ENCODE peak calls at places on chromosomes 4 and X, in nine cellular contexts. One of them, this sample, is unnamed.
A peak's percentile ranks its signal among the peaks of the same experiment; 100 is the strongest.

GRCh38 chr4:53986062-53986461 is 78.3 kb downstream of the CHIC2 start:
- DNase-seq in left lung: no peak
- DNase-seq in fibroblast of mammary gland: no peak
- DNase-seq in HepG2: no peak
- DNase-seq in A549: no peak
- DNase-seq in transverse colon: no peak
- DNase-seq in fibroblast of lung: no peak
- DNase-seq in tibial nerve: no peak
- DNase-seq in uterus: no peak
- DNase-seq in this sample: no peak

GRCh38 chrX:104270916-104271512 is 16.3 kb upstream of the ESX1 start:
- DNase-seq in HepG2: peak; percentile 1
- DNase-seq in tibial nerve: peak; percentile 8
- DNase-seq in A549: peak; percentile 39
- DNase-seq in uterus: peak; percentile 29
- DNase-seq in fibroblast of mammary gland: peak; percentile 42
- DNase-seq in transverse colon: peak; percentile 14
- DNase-seq in fibroblast of lung: peak; percentile 41
- DNase-seq in left lung: no peak
- DNase-seq in this sample: peak; percentile 49

GRCh38 chrX:73267206-73267605 is 52.6 kb upstream of the NAP1L2 start:
- DNase-seq in left lung: no peak
- DNase-seq in fibroblast of mammary gland: no peak
- DNase-seq in fibroblast of lung: no peak
- DNase-seq in uterus: no peak
- DNase-seq in tibial nerve: no peak
- DNase-seq in A549: no peak
- DNase-seq in HepG2: no peak
- DNase-seq in transverse colon: no peak
- DNase-seq in this sample: no peak

GRCh38 chr4:142126890-142127497 is 490.6 kb downstream of the IL15 start:
- DNase-seq in left lung: no peak
- DNase-seq in fibroblast of lung: peak; percentile 88
- DNase-seq in HepG2: peak; percentile 31
- DNase-seq in tibial nerve: peak; percentile 79
- DNase-seq in fibroblast of mammary gland: peak; percentile 80
- DNase-seq in transverse colon: peak; percentile 58
- DNase-seq in uterus: peak; percentile 61
- DNase-seq in A549: peak; percentile 3
- DNase-seq in this sample: peak; percentile 42

GRCh38 chrX:65697173-65697572 is 29.7 kb downstream of the MSN start:
- DNase-seq in HepG2: no peak
- DNase-seq in uterus: no peak
- DNase-seq in fibroblast of mammary gland: peak; percentile 61
- DNase-seq in tibial nerve: no peak
- DNase-seq in left lung: no peak
- DNase-seq in A549: no peak
- DNase-seq in fibroblast of lung: peak; percentile 17
- DNase-seq in transverse colon: no peak
- DNase-seq in this sample: no peak

GRCh38 chrX:115602729-115603389 is 41.9 kb downstream of the PLS3 start:
- DNase-seq in HepG2: no peak
- DNase-seq in fibroblast of lung: no peak
- DNase-seq in A549: no peak
- DNase-seq in uterus: no peak
- DNase-seq in tibial nerve: no peak
- DNase-seq in left lung: no peak
- DNase-seq in transverse colon: no peak
- DNase-seq in fibroblast of mammary gland: no peak
- DNase-seq in this sample: no peak

GRCh38 chr4:17095771-17096170 is 197.3 kb upstream of the LDB2 start:
- DNase-seq in tibial nerve: no peak
- DNase-seq in fibroblast of mammary gland: no peak
- DNase-seq in HepG2: no peak
- DNase-seq in fibroblast of lung: no peak
- DNase-seq in uterus: no peak
- DNase-seq in transverse colon: no peak
- DNase-seq in left lung: no peak
- DNase-seq in A549: no peak
- DNase-seq in this sample: no peak

GRCh38 chr4:70759627-70760026 is 37.9 kb downstream of the RUFY3 start:
- DNase-seq in uterus: no peak
- DNase-seq in HepG2: no peak
- DNase-seq in left lung: no peak
- DNase-seq in fibroblast of lung: no peak
- DNase-seq in fibroblast of mammary gland: no peak
- DNase-seq in A549: no peak
- DNase-seq in tibial nerve: no peak
- DNase-seq in transverse colon: no peak
- DNase-seq in this sample: no peak

DNA sequence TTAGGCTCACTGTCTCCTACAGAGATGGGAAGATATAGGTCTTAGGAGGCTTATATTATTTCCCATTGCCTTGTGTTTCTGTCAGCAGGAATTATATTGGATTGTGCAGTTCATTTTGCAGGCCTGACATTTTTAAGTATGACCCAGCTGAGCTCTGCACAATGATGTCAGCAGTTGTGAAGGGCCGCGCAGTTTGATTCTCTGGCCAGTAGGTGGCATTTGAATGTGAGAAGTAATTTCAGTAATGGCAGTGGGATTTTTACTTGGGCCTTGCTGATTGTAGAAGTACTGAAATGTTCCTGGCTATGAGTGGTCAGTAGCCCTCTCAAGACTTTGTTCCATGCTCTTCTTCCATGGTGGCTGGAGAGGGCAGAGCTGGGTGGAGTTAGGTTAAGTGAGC is 247.2 kb upstream of the MTMR8 start:
- DNase-seq in tibial nerve: no peak
- DNase-seq in transverse colon: no peak
- DNase-seq in uterus: no peak
- DNase-seq in left lung: no peak
- DNase-seq in HepG2: no peak
- DNase-seq in fibroblast of lung: no peak
- DNase-seq in A549: no peak
- DNase-seq in fibroblast of mammary gland: no peak
- DNase-seq in this sample: no peak
- TF ChIP-seq CTCF in tibial nerve: no peak
- TF ChIP-seq CTCF in transverse colon: no peak
- TF ChIP-seq CTCF in uterus: no peak
- TF ChIP-seq CTCF in left lung: peak; percentile 9
- TF ChIP-seq CTCF in HepG2: no peak
- TF ChIP-seq CTCF in fibroblast of lung: no peak
- TF ChIP-seq CTCF in A549: no peak
- TF ChIP-seq CTCF in fibroblast of mammary gland: peak; percentile 28
- TF ChIP-seq CTCF in this sample: peak; percentile 17

DNA sequence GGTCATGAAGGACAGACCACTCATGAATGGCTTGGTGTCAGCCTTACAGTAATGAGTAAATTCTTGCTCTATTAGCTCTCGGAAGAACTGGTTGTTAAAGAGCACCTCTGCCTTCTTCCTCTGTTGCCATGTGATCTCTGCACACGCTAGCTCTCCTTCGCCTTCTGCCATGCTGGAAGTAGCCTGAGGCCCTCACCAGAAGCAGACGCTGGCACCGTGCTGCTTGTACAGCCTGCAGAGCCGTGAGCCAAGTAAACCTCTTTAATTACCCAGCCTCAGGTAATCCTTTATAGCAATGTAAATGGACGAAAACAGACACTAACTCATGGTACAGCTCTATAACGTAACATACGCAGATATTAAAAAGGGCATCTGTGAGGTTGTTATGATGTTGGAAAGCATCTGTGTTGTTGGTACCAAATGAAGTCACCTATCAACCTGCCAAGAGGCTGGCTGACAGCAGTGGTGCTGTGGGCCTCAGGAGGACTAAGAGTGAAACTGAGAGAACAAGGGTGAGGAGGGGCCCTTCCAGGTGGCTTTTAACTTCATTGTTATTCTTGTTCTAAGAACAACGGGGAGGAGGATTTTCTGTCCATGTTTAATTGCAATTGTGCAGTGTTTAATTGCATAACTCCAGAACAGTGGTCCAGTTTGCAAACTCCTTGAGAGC is 69.2 kb downstream of the CRMP1 start:
- DNase-seq in left lung: no peak
- DNase-seq in uterus: no peak
- DNase-seq in tibial nerve: no peak
- DNase-seq in fibroblast of mammary gland: no peak
- DNase-seq in transverse colon: no peak
- DNase-seq in fibroblast of lung: no peak
- DNase-seq in HepG2: no peak
- DNase-seq in A549: no peak
- DNase-seq in this sample: no peak
- H3K4me3 ChIP-seq in left lung: no peak overlapping the region
- H3K4me3 ChIP-seq in uterus: no peak overlapping the region
- H3K4me3 ChIP-seq in tibial nerve: no peak overlapping the region
- H3K4me3 ChIP-seq in fibroblast of mammary gland: no peak overlapping the region
- H3K4me3 ChIP-seq in transverse colon: no peak overlapping the region
- H3K4me3 ChIP-seq in fibroblast of lung: no peak overlapping the region
- H3K4me3 ChIP-seq in HepG2: no peak overlapping the region
- H3K4me3 ChIP-seq in A549: no peak overlapping the region
- H3K4me3 ChIP-seq in this sample: no peak overlapping the region

DNA sequence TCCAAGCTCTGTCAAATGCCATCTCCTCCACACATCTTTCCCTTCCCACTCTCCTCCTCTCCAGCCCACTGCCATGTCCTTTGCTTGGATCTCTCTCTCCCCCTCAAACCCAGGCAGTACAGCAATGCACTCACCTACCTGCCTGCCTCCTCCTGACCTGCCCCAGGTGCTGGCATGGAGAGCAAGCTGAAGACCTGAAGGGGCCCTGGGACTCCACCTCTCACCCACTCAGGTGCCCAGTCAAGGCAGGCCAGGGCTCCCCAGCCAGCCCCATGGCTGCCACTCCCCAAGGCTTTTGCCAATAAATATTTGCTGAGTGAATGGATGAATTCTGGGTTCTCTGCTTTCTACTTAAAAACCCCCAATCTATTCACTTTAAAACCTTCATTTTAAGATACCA is 12.6 kb upstream of the PHKA2 start:
- DNase-seq in HepG2: no peak
- DNase-seq in fibroblast of lung: no peak
- DNase-seq in left lung: no peak
- DNase-seq in A549: no peak
- DNase-seq in uterus: no peak
- DNase-seq in tibial nerve: no peak
- DNase-seq in transverse colon: no peak
- DNase-seq in fibroblast of mammary gland: no peak
- DNase-seq in this sample: no peak
- TF ChIP-seq CTCF in HepG2: no peak
- TF ChIP-seq CTCF in fibroblast of lung: no peak
- TF ChIP-seq CTCF in left lung: no peak
- TF ChIP-seq CTCF in A549: no peak
- TF ChIP-seq CTCF in uterus: no peak
- TF ChIP-seq CTCF in tibial nerve: no peak
- TF ChIP-seq CTCF in transverse colon: no peak
- TF ChIP-seq CTCF in fibroblast of mammary gland: no peak
- TF ChIP-seq CTCF in this sample: no peak

DNA sequence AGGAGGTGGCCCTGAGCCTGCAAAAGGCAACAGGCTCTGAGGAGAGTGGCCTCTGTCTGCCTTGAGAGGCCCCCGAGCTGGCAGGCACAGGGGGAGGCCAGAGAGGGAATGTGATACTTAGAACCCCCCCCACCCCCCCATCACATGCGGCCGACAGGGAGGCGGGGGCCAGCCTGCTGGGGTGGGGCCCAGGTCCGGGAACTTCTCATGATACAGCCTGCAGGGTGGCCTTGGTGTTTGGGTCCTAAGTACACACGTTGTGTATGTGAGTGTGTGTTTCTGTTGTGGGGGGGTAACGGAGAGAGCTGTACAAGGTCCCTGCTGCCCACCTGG is 19.7 kb downstream of the SH3BP2 start:
- DNase-seq in left lung: no peak
- DNase-seq in tibial nerve: no peak
- DNase-seq in fibroblast of mammary gland: no peak
- DNase-seq in A549: no peak
- DNase-seq in uterus: no peak
- DNase-seq in fibroblast of lung: no peak
- DNase-seq in transverse colon: no peak
- DNase-seq in HepG2: no peak
- DNase-seq in this sample: no peak
- H3K4me3 ChIP-seq in left lung: peak overlapping the region; percentile 27
- H3K4me3 ChIP-seq in tibial nerve: peak overlapping the region; percentile 44
- H3K4me3 ChIP-seq in fibroblast of mammary gland: peak overlapping the region; percentile 34
- H3K4me3 ChIP-seq in A549: no peak overlapping the region
- H3K4me3 ChIP-seq in uterus: peak overlapping the region; percentile 26
- H3K4me3 ChIP-seq in fibroblast of lung: peak overlapping the region; percentile 20
- H3K4me3 ChIP-seq in transverse colon: no peak overlapping the region
- H3K4me3 ChIP-seq in HepG2: no peak overlapping the region
- H3K4me3 ChIP-seq in this sample: peak overlapping the region; percentile 68

DNA sequence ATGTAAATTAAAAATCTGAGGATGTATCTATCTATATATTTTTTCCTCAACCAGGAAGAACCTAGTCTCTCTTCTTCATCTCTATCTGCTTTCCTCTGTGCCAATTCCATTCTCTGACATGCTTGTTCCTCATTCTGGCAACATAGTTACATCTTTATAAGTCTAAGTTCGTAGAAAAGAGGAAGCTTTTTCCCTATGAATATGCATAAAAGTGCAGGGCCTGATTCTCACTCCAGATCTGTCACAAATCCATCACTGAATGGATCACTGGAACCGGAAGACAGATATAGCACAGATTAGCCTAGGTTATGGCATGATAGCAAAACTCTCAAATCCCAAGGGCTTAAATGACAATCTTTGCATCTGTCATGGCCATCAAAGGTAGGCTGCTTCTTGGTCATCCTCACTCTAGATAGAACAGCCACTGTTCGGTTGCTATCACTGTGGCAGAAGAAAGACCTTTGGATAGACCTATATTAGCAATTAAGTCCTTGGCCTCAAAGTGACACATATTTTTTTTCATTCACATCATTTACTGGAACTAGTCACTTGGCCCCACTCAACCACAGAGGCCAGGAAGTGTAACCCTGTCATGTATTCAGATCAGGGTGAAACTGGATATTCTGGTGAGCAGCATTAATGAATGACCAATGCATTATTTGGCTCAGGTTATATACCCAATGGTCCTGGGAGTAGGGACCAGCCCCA is 22.2 kb downstream of the DTHD1 start:
- DNase-seq in fibroblast of lung: no peak
- DNase-seq in HepG2: no peak
- DNase-seq in uterus: no peak
- DNase-seq in transverse colon: no peak
- DNase-seq in fibroblast of mammary gland: no peak
- DNase-seq in left lung: no peak
- DNase-seq in tibial nerve: no peak
- DNase-seq in A549: no peak
- DNase-seq in this sample: no peak
- TF ChIP-seq CTCF in fibroblast of lung: no peak
- TF ChIP-seq CTCF in HepG2: no peak
- TF ChIP-seq CTCF in uterus: no peak
- TF ChIP-seq CTCF in transverse colon: no peak
- TF ChIP-seq CTCF in fibroblast of mammary gland: no peak
- TF ChIP-seq CTCF in left lung: no peak
- TF ChIP-seq CTCF in tibial nerve: no peak
- TF ChIP-seq CTCF in A549: no peak
- TF ChIP-seq CTCF in this sample: no peak

This sample was measured in LNCaP clone FGC.